ENCODE peak calls at places on chromosomes 7 and 10, in nine cellular contexts. H, D, S, B, I, G, A, R and O are unnamed samples.

GRCh38 chr10:122911889-122912484 is 1.6 kb downstream of the FAM24A start:
- DNase-seq in H (peak; percentile 65), D (peak; percentile 38), S (peak; percentile 71), B (peak; percentile 44), I (peak; percentile 9), G (no peak), A (peak; percentile 71), R (no peak), O (peak; percentile 17)

GRCh38 chr7:28750981-28751380 is 207.1 kb downstream of the TRIL start:
- DNase-seq in H (no peak), D (no peak), S (no peak), B (no peak), I (no peak), G (no peak), A (no peak), R (no peak), O (no peak)

GRCh38 chr7:101702362-101702850 is 73.3 kb upstream of the MYL10 start:
- DNase-seq in H (no peak), D (no peak), S (no peak), B (no peak), I (peak; percentile 21), G (no peak), A (no peak), R (no peak), O (peak; percentile 32)

GRCh38 chr7:44580945-44581344 is 1.1 kb downstream of the TMED4 start:
- DNase-seq in H (no peak), D (no peak), S (no peak), B (no peak), I (no peak), G (no peak), A (no peak), R (no peak), O (peak; percentile 68)

GRCh38 chr7:130086938-130087337 is 16.6 kb downstream of the KLHDC10 start:
- DNase-seq in H (no peak), D (no peak), S (no peak), B (no peak), I (no peak), G (no peak), A (no peak), R (no peak), O (no peak)

GRCh38 chr10:78691301-78692030 is 377.3 kb upstream of the ZMIZ1 start:
- DNase-seq in H (no peak), D (no peak), S (no peak), B (no peak), I (no peak), G (no peak), A (no peak), R (no peak), O (no peak)

GRCh38 chr7:818031-818699 is 14.1 kb upstream of the SUN1 start:
- DNase-seq in H (peak; percentile 52), D (no peak), S (peak; percentile 66), B (no peak), I (peak; percentile 70), G (no peak), A (no peak), R (no peak), O (peak; percentile 55)

GRCh38 chr7:50771120-50772002 is 11.3 kb downstream of the GRB10 start:
- DNase-seq in H (no peak), D (no peak), S (peak; percentile 43), B (no peak), I (no peak), G (no peak), A (no peak), R (no peak), O (no peak)

GRCh38 chr10:114042895-114043531 is 653 bp upstream of the ADRB1 start:
- DNase-seq in H (peak; percentile 20), D (no peak), S (peak; percentile 63), B (no peak), I (no peak), G (no peak), A (no peak), R (peak; percentile 51), O (peak; percentile 79)

GRCh38 chr10:8444630-8445029 is 390.1 kb downstream of the GATA3 start:
- DNase-seq in H (peak; percentile 37), D (no peak), S (no peak), B (no peak), I (no peak), G (no peak), A (peak; percentile 2), R (no peak), O (no peak)

GRCh38 chr10:87702260-87702972 is 42.7 kb downstream of the PAPSS2 start:
- DNase-seq in H (no peak), D (no peak), S (no peak), B (no peak), I (no peak), G (no peak), A (no peak), R (no peak), O (no peak)

GRCh38 chr10:5576780-5577472 is 52.2 kb downstream of the CALML3 start:
- DNase-seq in H (no peak), D (no peak), S (no peak), B (no peak), I (no peak), G (no peak), A (no peak), R (no peak), O (peak; percentile 56)

GRCh38 chr10:77004917-77005564 is 632.6 kb downstream of the KCNMA1 start:
- DNase-seq in H (peak; percentile 68), D (no peak), S (peak; percentile 69), B (no peak), I (peak; percentile 54), G (no peak), A (peak; percentile 52), R (no peak), O (peak; percentile 70)

GRCh38 chr7:139648941-139649425 is 125.5 kb downstream of the CLEC2L start:
- DNase-seq in H (no peak), D (peak; percentile 35), S (no peak), B (no peak), I (no peak), G (no peak), A (no peak), R (no peak), O (peak; percentile 30)

GRCh38 chr7:106022193-106022821 is 59.2 kb downstream of the CDHR3 start:
- DNase-seq in H (no peak), D (peak; percentile 76), S (peak; percentile 18), B (peak; percentile 64), I (no peak), G (no peak), A (no peak), R (no peak), O (peak; percentile 33)